ENCODE peak calls at places on chromosomes 16 and 17, in seven cellular contexts. B is B cell, Z is A673, I is mucosa of descending colon, K is BE2C, P is Calu3, L is astrocyte of the spinal cord. Y is an unnamed sample.

GRCh38 chr17:4340914-4341615 is 25.4 kb downstream of the UBE2G1 start:
- DNase-seq in B (no peak), Z (no peak), I (no peak), K (no peak), P (no peak), L (no peak), Y (no peak)

GRCh38 chr17:38604479-38605229 is 1.1 kb downstream of the SRCIN1 start:
- DNase-seq in B (no peak), Z (no peak), I (no peak), K (peak; percentile 57), P (peak; percentile 61), L (no peak), Y (no peak)

GRCh38 chr16:85200471-85201278 is 88.4 kb upstream of the CIBAR2 start:
- DNase-seq in B (no peak), Z (no peak), I (no peak), K (no peak), P (peak; percentile 28), L (no peak), Y (no peak)

GRCh38 chr17:34582185-34582900 is 3.0 kb downstream of the TMEM132E start:
- DNase-seq in B (no peak), Z (no peak), I (no peak), K (no peak), P (no peak), L (no peak), Y (no peak)

GRCh38 chr17:41888332-41888965 is 23.2 kb upstream of the KLHL11 start:
- DNase-seq in B (no peak), Z (no peak), I (peak; percentile 23), K (no peak), P (no peak), L (no peak), Y (no peak)

GRCh38 chr17:14316131-14316854 is 15.4 kb downstream of the HS3ST3B1 start:
- DNase-seq in B (no peak), Z (no peak), I (no peak), K (no peak), P (no peak), L (peak; percentile 10), Y (no peak)

GRCh38 chr17:60139438-60140285 is 10.1 kb upstream of the CA4 start:
- DNase-seq in B (peak; percentile 55), Z (peak; percentile 65), I (peak; percentile 84), K (peak; percentile 11), P (no peak), L (peak; percentile 64), Y (peak; percentile 62)

GRCh38 chr16:80803341-80804060 is 897 bp downstream of the CDYL2 start:
- DNase-seq in B (no peak), Z (peak; percentile 22), I (peak; percentile 47), K (no peak), P (no peak), L (no peak), Y (no peak)

GRCh38 chr17:42081516-42082129 is 16.6 kb downstream of the ZNF385C start:
- DNase-seq in B (no peak), Z (no peak), I (no peak), K (no peak), P (no peak), L (no peak), Y (no peak)

GRCh38 chr17:59753522-59754467 is 46.3 kb downstream of the VMP1 start:
- DNase-seq in B (no peak), Z (peak; percentile 92), I (peak; percentile 69), K (peak; percentile 12), P (peak; percentile 21), L (peak; percentile 95), Y (no peak)

GRCh38 chr17:74148446-74148845 is 55.0 kb upstream of the RPL38 start:
- DNase-seq in B (no peak), Z (no peak), I (no peak), K (no peak), P (no peak), L (no peak), Y (no peak)

GRCh38 chr17:12982224-12982623 is 35.6 kb downstream of the ELAC2 start:
- DNase-seq in B (no peak), Z (no peak), I (no peak), K (no peak), P (no peak), L (no peak), Y (peak; percentile 47)

GRCh38 chr17:66655861-66656260 is 179.1 kb upstream of the CACNG5 start:
- DNase-seq in B (no peak), Z (peak; percentile 94), I (no peak), K (no peak), P (no peak), L (peak; percentile 62), Y (no peak)

GRCh38 chr16:10067406-10067805 is 114.8 kb downstream of the GRIN2A start:
- DNase-seq in B (no peak), Z (no peak), I (no peak), K (no peak), P (no peak), L (no peak), Y (no peak)

GRCh38 chr16:31262084-31262483 is 2.3 kb downstream of the ITGAM start:
- DNase-seq in B (no peak), Z (peak; percentile 21), I (no peak), K (no peak), P (no peak), L (no peak), Y (no peak)

GRCh38 chr17:21689604-21690003 is 2.7 kb upstream of the KCNJ18 start:
- DNase-seq in B (no peak), Z (no peak), I (peak; percentile 12), K (no peak), P (no peak), L (peak; percentile 53), Y (no peak)

GRCh38 chr17:42272162-42272561 is 4.0 kb downstream of the STAT5B start:
- DNase-seq in B (no peak), Z (no peak), I (no peak), K (no peak), P (no peak), L (no peak), Y (no peak)

GRCh38 chr16:9061358-9061813 is 30.1 kb upstream of the HAPSTR1 start:
- DNase-seq in B (no peak), Z (no peak), I (peak; percentile 35), K (no peak), P (no peak), L (no peak), Y (no peak)

GRCh38 chr16:5581963-5582362 is 484.4 kb upstream of the EEF2KMT start:
- DNase-seq in B (no peak), Z (peak; percentile 88), I (no peak), K (peak; percentile 50), P (no peak), L (no peak), Y (no peak)

GRCh38 chr17:55496094-55496881 is 15.0 kb downstream of the SMIM36 start:
- DNase-seq in B (no peak), Z (peak; percentile 60), I (peak; percentile 57), K (peak; percentile 50), P (no peak), L (peak; percentile 7), Y (no peak)

GRCh38 chr17:74646231-74646630 is 22.7 kb upstream of the CD300E start:
- DNase-seq in B (no peak), Z (peak; percentile 46), I (no peak), K (no peak), P (no peak), L (no peak), Y (no peak)

GRCh38 chr16:54867302-54867832 is 63.3 kb upstream of the IRX5 start:
- DNase-seq in B (no peak), Z (no peak), I (no peak), K (no peak), P (no peak), L (no peak), Y (no peak)

GRCh38 chr16:16014329-16015224 is 65.2 kb downstream of the ABCC1 start:
- DNase-seq in B (no peak), Z (peak; percentile 21), I (no peak), K (peak; percentile 76), P (no peak), L (peak; percentile 49), Y (no peak)

GRCh38 chr17:78563189-78564145 is 13.7 kb downstream of the DNAH17 start:
- DNase-seq in B (no peak), Z (no peak), I (peak; percentile 10), K (no peak), P (no peak), L (no peak), Y (no peak)

GRCh38 chr17:32502013-32502412 is 15.2 kb downstream of the CDK5R1 start:
- DNase-seq in B (no peak), Z (no peak), I (no peak), K (no peak), P (no peak), L (no peak), Y (no peak)

GRCh38 chr16:27911486-27911885 is 152.0 kb downstream of the GSG1L start:
- DNase-seq in B (no peak), Z (no peak), I (no peak), K (no peak), P (no peak), L (no peak), Y (no peak)

GRCh38 chr16:3819741-3820724 is 60.5 kb downstream of the CREBBP start:
- DNase-seq in B (no peak), Z (peak; percentile 80), I (peak; percentile 66), K (peak; percentile 64), P (peak; percentile 70), L (peak; percentile 96), Y (no peak)

GRCh38 chr17:5809580-5810188 is 225.4 kb upstream of the NLRP1 start:
- DNase-seq in B (no peak), Z (no peak), I (no peak), K (no peak), P (no peak), L (peak; percentile 15), Y (no peak)
- TF ChIP-seq CTCF in B (no peak), Z (no peak), I (no peak), K (no peak), P (no peak), L (no peak), Y (no peak)

GRCh38 chr16:66273644-66274334 is 92.7 kb upstream of the CDH5 start:
- DNase-seq in B (no peak), Z (no peak), I (no peak), K (no peak), P (peak; percentile 31), L (peak; percentile 45), Y (no peak)
- TF ChIP-seq CTCF in B (no peak), Z (peak; percentile 56), I (no peak), K (peak; percentile 56), P (peak; percentile 53), L (peak; percentile 55), Y (no peak)

DNA sequence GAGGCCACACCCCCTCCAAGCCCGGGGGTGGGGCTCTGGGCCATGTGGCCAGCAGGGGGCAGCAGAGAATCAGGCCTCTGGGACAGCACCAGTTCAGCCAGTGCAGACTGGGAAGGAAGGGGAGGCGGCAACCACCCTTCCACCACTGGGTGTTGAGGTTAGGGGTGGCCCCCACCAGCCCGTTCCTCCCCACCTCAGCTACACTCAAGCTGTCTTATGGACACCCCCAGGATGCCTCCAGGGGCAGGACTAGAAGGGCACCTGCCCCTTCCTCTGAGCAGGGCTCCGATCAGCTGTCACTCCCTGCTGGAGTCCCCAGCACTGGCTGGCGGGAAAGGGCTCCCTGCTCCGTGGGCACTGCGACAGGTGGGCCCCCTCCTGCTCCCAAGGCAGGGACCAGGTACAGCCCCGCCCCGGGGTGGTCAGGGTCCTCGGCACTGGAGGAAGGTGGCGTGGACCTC is 21.8 kb downstream of the KATNB1 start:
- DNase-seq in B (peak; percentile 74), Z (peak; percentile 90), I (peak; percentile 96), K (peak; percentile 92), P (peak; percentile 98), L (peak; percentile 74), Y (peak; percentile 96)
- TF ChIP-seq CTCF in B (peak; percentile 80), Z (peak; percentile 96), I (peak; percentile 93), K (peak; percentile 94), P (peak; percentile 95), L (peak; percentile 99), Y (peak; percentile 91)

DNA sequence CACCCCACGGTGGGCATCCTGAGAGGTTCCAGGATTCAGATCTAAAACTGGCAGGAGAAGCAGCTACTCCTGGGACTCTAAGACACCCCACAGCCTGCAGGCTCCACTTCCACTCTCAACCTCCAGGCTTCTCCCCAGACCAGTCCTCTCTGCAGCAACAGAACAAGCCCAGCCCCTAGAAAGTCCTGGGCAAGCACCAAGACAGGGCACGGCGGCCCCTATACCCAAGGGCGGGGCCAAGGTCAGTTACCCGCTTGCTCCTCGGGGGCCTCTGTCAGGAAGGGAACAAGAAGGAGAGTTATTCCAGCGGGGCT is 62.8 kb downstream of the MYO18A start:
- DNase-seq in B (no peak), Z (no peak), I (no peak), K (no peak), P (no peak), L (no peak), Y (no peak)
- TF ChIP-seq CTCF in B (peak; percentile 58), Z (no peak), I (no peak), K (no peak), P (no peak), L (no peak), Y (peak; percentile 64)